ENCODE peak calls at places on chromosomes 7 and 10, in four cellular contexts. One of them, this sample, is unnamed.

GRCh38 chr7:92727755-92728154 is 108.6 kb downstream of the CDK6 start:
- DNase-seq in omental fat pad: no peak
- DNase-seq in adrenal gland: no peak
- DNase-seq in psoas muscle: no peak
- DNase-seq in this sample: no peak

GRCh38 chr7:132386249-132386681 is 190.0 kb downstream of the PLXNA4 start:
- DNase-seq in psoas muscle: peak
- DNase-seq in omental fat pad: no peak
- DNase-seq in adrenal gland: peak
- DNase-seq in this sample: no peak

GRCh38 chr10:69843923-69844322 is 42.2 kb downstream of the COL13A1 start:
- DNase-seq in omental fat pad: no peak
- DNase-seq in psoas muscle: peak
- DNase-seq in adrenal gland: no peak
- DNase-seq in this sample: no peak

GRCh38 chr7:148697256-148697841 is 1.4 kb upstream of the CUL1 start:
- DNase-seq in adrenal gland: peak
- DNase-seq in psoas muscle: peak
- DNase-seq in omental fat pad: no peak
- DNase-seq in this sample: peak

GRCh38 chr10:130230036-130230435 is 93.8 kb downstream of the GLRX3 start:
- DNase-seq in psoas muscle: no peak
- DNase-seq in omental fat pad: no peak
- DNase-seq in adrenal gland: peak
- DNase-seq in this sample: no peak

GRCh38 chr7:2471396-2471795 is 4.8 kb downstream of the GRIFIN start:
- DNase-seq in adrenal gland: peak
- DNase-seq in omental fat pad: no peak
- DNase-seq in psoas muscle: no peak
- DNase-seq in this sample: no peak

GRCh38 chr7:127745445-127745844 is 93.5 kb downstream of the SND1 start:
- DNase-seq in psoas muscle: no peak
- DNase-seq in adrenal gland: no peak
- DNase-seq in omental fat pad: no peak
- DNase-seq in this sample: no peak

GRCh38 chr7:151243411-151244155 is 4.9 kb downstream of the SMARCD3 start:
- DNase-seq in adrenal gland: peak
- DNase-seq in psoas muscle: peak
- DNase-seq in omental fat pad: no peak
- DNase-seq in this sample: peak

GRCh38 chr7:79997345-79997744 is 137.3 kb upstream of the GNAI1 start:
- DNase-seq in adrenal gland: no peak
- DNase-seq in psoas muscle: no peak
- DNase-seq in omental fat pad: no peak
- DNase-seq in this sample: no peak

GRCh38 chr7:90384433-90384832 is 18.8 kb upstream of the CLDN12 start:
- DNase-seq in omental fat pad: no peak
- DNase-seq in psoas muscle: no peak
- DNase-seq in adrenal gland: no peak
- DNase-seq in this sample: no peak

GRCh38 chr7:29236649-29237048 is 42.1 kb downstream of the CHN2 start:
- DNase-seq in omental fat pad: no peak
- DNase-seq in psoas muscle: no peak
- DNase-seq in adrenal gland: no peak
- DNase-seq in this sample: no peak
- TF ChIP-seq CTCF in omental fat pad: no peak
- TF ChIP-seq CTCF in psoas muscle: no peak
- TF ChIP-seq CTCF in adrenal gland: no peak
- TF ChIP-seq CTCF in this sample: no peak

GRCh38 chr10:24427678-24428409 is 218.9 kb downstream of the KIAA1217 start:
- DNase-seq in omental fat pad: no peak
- DNase-seq in psoas muscle: no peak
- DNase-seq in adrenal gland: no peak
- DNase-seq in this sample: no peak
- TF ChIP-seq CTCF in omental fat pad: no peak
- TF ChIP-seq CTCF in psoas muscle: no peak
- TF ChIP-seq CTCF in adrenal gland: no peak
- TF ChIP-seq CTCF in this sample: no peak

DNA sequence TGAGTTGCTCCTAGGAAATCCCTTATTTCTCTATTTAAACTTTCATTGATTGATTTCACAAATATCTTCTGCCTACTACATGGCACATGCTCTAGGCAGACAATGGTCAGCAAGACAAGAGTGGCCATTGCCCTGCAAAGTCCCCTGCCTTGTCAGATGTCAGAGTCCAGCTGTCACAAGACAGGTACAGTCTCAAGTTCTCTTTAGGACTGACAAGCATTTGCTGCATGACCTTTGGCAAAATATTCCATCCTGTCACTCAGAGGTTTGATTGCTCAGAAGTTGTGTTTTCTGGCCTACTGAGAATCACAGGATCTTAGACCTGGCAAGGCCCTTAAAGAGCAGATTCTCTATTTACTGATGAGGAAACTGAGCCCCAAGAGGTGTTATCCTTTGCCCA is 322.3 kb upstream of the NFE2L3 start:
- DNase-seq in adrenal gland: no peak
- DNase-seq in omental fat pad: no peak
- DNase-seq in psoas muscle: no peak
- DNase-seq in this sample: no peak
- TF ChIP-seq CTCF in adrenal gland: no peak
- TF ChIP-seq CTCF in omental fat pad: no peak
- TF ChIP-seq CTCF in psoas muscle: no peak
- TF ChIP-seq CTCF in this sample: no peak

GRCh38 chr7:18119985-18120384 is 92.3 kb upstream of the PRPS1L1 start:
- DNase-seq in psoas muscle: no peak
- DNase-seq in omental fat pad: no peak
- DNase-seq in adrenal gland: no peak
- DNase-seq in this sample: no peak
- TF ChIP-seq CTCF in psoas muscle: no peak
- TF ChIP-seq CTCF in omental fat pad: no peak
- TF ChIP-seq CTCF in adrenal gland: no peak
- TF ChIP-seq CTCF in this sample: no peak

DNA sequence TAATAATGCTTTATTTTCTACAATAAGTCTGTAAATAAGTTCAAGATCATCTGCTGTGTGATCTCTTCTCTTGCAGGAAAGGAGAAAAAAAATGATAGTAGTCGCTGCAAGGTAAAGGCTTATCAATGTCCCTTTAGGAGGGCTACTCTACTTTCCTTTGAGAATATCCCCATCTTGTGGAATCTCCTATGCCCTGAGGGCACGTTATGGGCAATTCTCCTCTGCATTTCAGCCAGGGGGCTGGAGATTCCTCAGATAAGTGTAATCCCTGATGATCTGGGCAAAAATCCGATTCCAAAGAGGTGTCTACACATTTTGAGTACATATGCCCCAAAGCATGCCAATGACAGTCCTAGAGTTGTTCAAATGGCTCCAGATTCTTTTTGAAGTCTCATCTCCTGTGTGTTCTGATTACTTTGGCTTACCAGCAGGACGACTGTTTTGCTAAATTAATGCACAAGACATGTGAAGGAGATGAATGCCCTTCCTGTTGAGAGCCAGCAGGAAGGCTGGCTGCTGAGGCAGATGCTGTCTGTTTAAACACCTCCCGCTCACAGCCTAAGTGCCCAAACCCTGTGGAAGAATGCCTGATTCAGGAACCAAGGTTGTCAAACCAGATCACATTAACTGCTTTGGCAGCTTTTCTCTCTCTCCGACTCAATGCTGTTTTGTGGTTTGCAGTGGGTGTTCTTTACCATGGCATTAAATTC is 171.2 kb upstream of the COL1A2 start:
- DNase-seq in omental fat pad: no peak
- DNase-seq in adrenal gland: no peak
- DNase-seq in psoas muscle: no peak
- DNase-seq in this sample: peak
- TF ChIP-seq CTCF in omental fat pad: no peak
- TF ChIP-seq CTCF in adrenal gland: peak
- TF ChIP-seq CTCF in psoas muscle: peak
- TF ChIP-seq CTCF in this sample: no peak

This sample was measured in GM20000.